ENCODE peak calls at places on chromosome X, in six cellular contexts. W is ovary, Z is sigmoid colon, Y is K562, F is GM12891, K is stomach. D is an unnamed sample.

GRCh38 chrX:50081282-50081955 is 119.4 kb downstream of the AKAP4 start:
- DNase-seq in F (no peak), K (peak; percentile 54), Z (no peak), W (peak; percentile 24), Y (no peak), D (peak; percentile 23)

GRCh38 chrX:126339926-126340325 is 173.8 kb upstream of the DCAF12L2 start:
- DNase-seq in F (no peak), Y (no peak), W (no peak), Z (no peak), K (no peak), D (no peak)

GRCh38 chrX:107503996-107504395 is 54.5 kb downstream of the FRMPD3 start:
- DNase-seq in W (no peak), F (no peak), K (no peak), Z (no peak), Y (no peak), D (peak; percentile 5)

GRCh38 chrX:14356401-14356800 is 172.9 kb upstream of the GLRA2 start:
- DNase-seq in Y (no peak), F (no peak), K (no peak), W (no peak), Z (no peak), D (no peak)

GRCh38 chrX:13254076-13254785 is 65.6 kb downstream of the ATXN3L start:
- DNase-seq in W (no peak), Y (peak; percentile 79), K (no peak), Z (no peak), F (no peak), D (peak; percentile 10)

GRCh38 chrX:37425370-37425769 is 76.2 kb downstream of the PRRG1 start:
- DNase-seq in Y (no peak), K (no peak), W (no peak), Z (no peak), F (no peak), D (peak; percentile 13)

GRCh38 chrX:40088803-40089540 is 8.8 kb downstream of the BCOR start:
- DNase-seq in F (no peak), Z (no peak), W (no peak), Y (no peak), K (no peak), D (no peak)

GRCh38 chrX:10818651-10819050 is 198.3 kb upstream of the MID1 start:
- DNase-seq in W (no peak), F (no peak), Z (no peak), K (no peak), Y (no peak), D (no peak)

GRCh38 chrX:21956783-21957182 is 16.3 kb downstream of the SMS start:
- DNase-seq in W (no peak), K (no peak), Y (no peak), Z (no peak), F (no peak), D (no peak)

GRCh38 chrX:110145854-110146253 is 142.9 kb downstream of the TMEM164 start:
- DNase-seq in K (no peak), Y (peak; percentile 30), Z (no peak), F (no peak), W (no peak), D (no peak)

GRCh38 chrX:117538441-117539418 is 577.9 kb downstream of the KLHL13 start:
- DNase-seq in Y (no peak), K (no peak), W (no peak), F (no peak), Z (no peak), D (no peak)

GRCh38 chrX:45007598-45007997 is 134.6 kb downstream of the KDM6A start:
- DNase-seq in W (no peak), Y (no peak), F (no peak), Z (no peak), K (no peak), D (no peak)

GRCh38 chrX:148573119-148573518 is 72.7 kb downstream of the AFF2 start:
- DNase-seq in Y (no peak), F (no peak), W (no peak), K (no peak), Z (no peak), D (no peak)

GRCh38 chrX:78517124-78517523 is 142.0 kb downstream of the RTL3 start:
- DNase-seq in Y (no peak), F (no peak), Z (no peak), W (no peak), K (no peak), D (no peak)

GRCh38 chrX:72271091-72271490 is 6.0 kb downstream of the RPS4X start:
- DNase-seq in K (no peak), W (no peak), F (no peak), Y (no peak), Z (no peak), D (no peak)

GRCh38 chrX:63812826-63813225 is 27.8 kb upstream of the ARHGEF9 start:
- DNase-seq in Z (no peak), W (no peak), F (no peak), K (no peak), Y (no peak), D (no peak)

GRCh38 chrX:10755477-10756334 is 135.3 kb upstream of the MID1 start:
- DNase-seq in W (no peak), F (no peak), Z (no peak), K (no peak), Y (no peak), D (no peak)

GRCh38 chrX:114924846-114925245 is 92.6 kb downstream of the IL13RA2 start:
- DNase-seq in Z (no peak), W (no peak), F (no peak), K (no peak), Y (no peak), D (no peak)

GRCh38 chrX:48592971-48593370 is 4.3 kb upstream of the WDR13 start:
- DNase-seq in Z (no peak), F (no peak), W (no peak), K (no peak), Y (no peak), D (no peak)
- TF ChIP-seq POLR2A in Z (no peak), F (no peak), W (no peak), K (no peak), Y (no peak), D (no peak)

GRCh38 chrX:153723351-153724251 is 586 bp downstream of the BCAP31 start:
- DNase-seq in Y (peak; percentile 67), K (peak; percentile 48), W (peak; percentile 61), Z (no peak), F (peak; percentile 54), D (no peak)

GRCh38 chrX:153725039-153725831 is 579 bp downstream of the ABCD1 start:
- DNase-seq in Y (no peak), Z (no peak), K (no peak), W (peak; percentile 41), F (no peak), D (no peak)

GRCh38 chrX:153722704-153723350 is 1.4 kb downstream of the BCAP31 start:
- DNase-seq in F (no peak), K (no peak), Y (no peak), Z (no peak), W (no peak), D (no peak)

GRCh38 chrX:153725832-153726285 is 1.2 kb downstream of the ABCD1 start:
- DNase-seq in Y (no peak), Z (no peak), K (no peak), W (peak; percentile 47), F (no peak), D (peak; percentile 39)

DNA sequence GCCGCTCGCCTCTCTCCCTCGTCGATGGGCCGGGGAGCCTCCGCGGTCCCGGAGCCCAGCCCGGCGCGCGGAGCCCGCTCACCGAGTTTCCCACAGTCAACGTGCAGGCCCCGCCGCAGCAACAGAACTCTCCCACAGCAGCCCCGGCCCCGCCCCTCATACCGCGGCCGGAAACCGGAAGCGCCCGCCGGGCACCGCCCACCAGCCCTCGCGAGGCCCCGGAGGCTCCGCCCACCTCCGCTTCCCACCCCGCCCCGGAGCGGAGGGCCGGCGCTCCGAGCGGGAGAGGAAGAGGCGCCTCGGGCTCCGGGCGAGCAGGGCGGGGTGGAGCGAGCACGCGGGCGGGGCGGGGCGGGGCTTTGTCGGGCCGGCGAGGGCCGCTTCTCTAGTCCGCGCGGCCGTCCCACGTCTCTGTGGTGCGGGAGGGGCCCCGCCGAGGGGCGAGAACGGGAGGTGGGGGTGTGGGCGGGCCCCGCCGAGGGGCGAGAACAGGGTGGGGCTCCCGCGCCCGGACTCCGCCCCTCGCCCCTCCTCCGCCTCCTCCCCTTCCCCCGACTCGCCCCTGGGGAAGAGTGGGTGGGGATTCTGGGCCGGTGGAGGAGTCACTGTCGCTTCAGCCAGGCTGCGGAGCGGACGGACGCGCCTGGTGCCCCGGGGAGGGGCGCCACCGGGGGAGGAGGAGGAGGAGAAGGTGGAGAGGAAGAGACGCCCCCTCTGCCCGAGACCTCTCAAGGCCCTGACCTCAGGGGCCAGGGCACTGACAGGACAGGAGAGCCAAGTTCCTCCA is at the start of the genes ABCD1 and BCAP31:
- DNase-seq in F (peak; percentile 86), W (peak; percentile 90), Y (peak; percentile 97), Z (peak; percentile 95), K (peak; percentile 90), D (peak; percentile 84)
- TF ChIP-seq POLR2A in F (peak; percentile 31), W (peak; percentile 54), Y (peak; percentile 83), Z (peak; percentile 86), K (peak; percentile 20), D (peak; percentile 80)

GRCh38 chrX:132023117-132023895 is at the start of gene STK26:
- DNase-seq in Z (peak; percentile 82), Y (peak; percentile 84), K (peak; percentile 79), W (peak; percentile 55), F (peak; percentile 43), D (peak; percentile 30)
- TF ChIP-seq POLR2A in Z (peak; percentile 25), Y (peak; percentile 94), K (no peak), W (peak; percentile 25), F (peak; percentile 57), D (peak; percentile 60)

GRCh38 chrX:135973548-135974278 is at the start of gene MMGT1:
- DNase-seq in Z (peak; percentile 94), W (peak; percentile 85), F (peak; percentile 62), K (peak; percentile 80), Y (peak; percentile 96), D (peak; percentile 67)
- TF ChIP-seq POLR2A in Z (peak; percentile 21), W (peak; percentile 56), F (no peak), K (no peak), Y (peak; percentile 87), D (peak; percentile 39)

GRCh38 chrX:76971393-76972376 is 475.5 kb upstream of the FGF16 start:
- DNase-seq in F (no peak), Z (no peak), K (no peak), W (no peak), Y (no peak), D (no peak)
- TF ChIP-seq POLR2A in F (peak; percentile 69), Z (no peak), K (no peak), W (no peak), Y (no peak), D (no peak)

GRCh38 chrX:71068052-71068918 is at the start of gene SNX12:
- DNase-seq in W (peak; percentile 90), Z (peak; percentile 96), Y (peak; percentile 91), F (peak; percentile 60), K (peak; percentile 90), D (peak; percentile 85)
- TF ChIP-seq POLR2A in W (peak; percentile 54), Z (peak; percentile 48), Y (peak; percentile 67), F (peak; percentile 64), K (no peak), D (peak; percentile 78)

D was measured in gastrocnemius medialis.